ENCODE peak calls at places on chromosomes 5 and 9, in four cellular contexts. T is OCI-LY7, D is GM23338, U is PC-9. O is an unnamed sample. For H3K9me2, the result is how much of the 10 kb centered on the place peaks cover.

GRCh38 chr9:22084336-22085035 is 75.4 kb upstream of the CDKN2B start:
- DNase-seq in T (no peak), D (no peak), U (peak), O (no peak)

GRCh38 chr9:116594552-116594951 is 92.6 kb upstream of the TRIM32 start:
- DNase-seq in T (no peak), D (no peak), U (no peak), O (no peak)

GRCh38 chr5:1723476-1723875 is 76.2 kb downstream of the MRPL36 start:
- DNase-seq in T (no peak), D (no peak), U (no peak), O (no peak)

GRCh38 chr5:32712463-32713395 is 1.6 kb downstream of the NPR3 start:
- DNase-seq in T (no peak), D (peak), U (no peak), O (no peak)

GRCh38 chr9:110283736-110284135 is 27.4 kb upstream of the TXN start:
- DNase-seq in T (no peak), D (no peak), U (peak), O (no peak)

GRCh38 chr9:109192732-109193361 is 25.8 kb upstream of the FRRS1L start:
- DNase-seq in T (no peak), D (peak), U (peak), O (peak)

GRCh38 chr5:177005619-177006264 is 837 bp downstream of the UIMC1 start:
- DNase-seq in T (peak), D (peak), U (peak), O (peak)

GRCh38 chr5:122863240-122863639 is 17.8 kb downstream of the SNX24 start:
- DNase-seq in T (no peak), D (no peak), U (no peak), O (no peak)

GRCh38 chr5:111231053-111231586 is 6.9 kb downstream of the CAMK4 start:
- DNase-seq in T (no peak), D (no peak), U (no peak), O (no peak)

GRCh38 chr9:98502311-98502975 is 206.3 kb downstream of the GABBR2 start:
- DNase-seq in T (no peak), D (no peak), U (no peak), O (no peak)

GRCh38 chr5:56299212-56299611 is 66.1 kb upstream of the ANKRD55 start:
- DNase-seq in T (no peak), D (no peak), U (no peak), O (no peak)

GRCh38 chr9:133889498-133890301 is 102.4 kb downstream of the VAV2 start:
- DNase-seq in T (no peak), D (no peak), U (peak), O (no peak)

GRCh38 chr9:25350011-25350410 is 328.2 kb downstream of the TUSC1 start:
- DNase-seq in T (peak), D (no peak), U (no peak), O (peak)

GRCh38 chr5:149990518-149991376 is 9.7 kb downstream of the TIGD6 start:
- DNase-seq in T (peak), D (peak), U (peak), O (peak)

GRCh38 chr9:91117959-91118651 is 243.6 kb downstream of the AUH start:
- DNase-seq in T (no peak), D (peak), U (peak), O (no peak)

GRCh38 chr9:101705135-101705661 is 33.2 kb downstream of the GRIN3A start:
- DNase-seq in T (no peak), D (peak), U (no peak), O (no peak)

GRCh38 chr9:107154291-107154690 is 128.8 kb upstream of the RAD23B start:
- DNase-seq in T (no peak), D (no peak), U (no peak), O (no peak)

GRCh38 chr9:132210472-132211145 is 48.8 kb downstream of the NTNG2 start:
- DNase-seq in T (no peak), D (no peak), U (no peak), O (no peak)

GRCh38 chr9:83583151-83584014 is 39.6 kb upstream of the IDNK start:
- DNase-seq in T (peak), D (peak), U (peak), O (peak)

GRCh38 chr9:86485359-86485758 is 131.1 kb upstream of the TUT7 start:
- DNase-seq in T (no peak), D (no peak), U (no peak), O (no peak)

GRCh38 chr9:138117101-138117750 is 239.6 kb downstream of the CACNA1B start:
- DNase-seq in T (no peak), D (no peak), U (no peak), O (peak)

GRCh38 chr9:91963711-91964240 is 13.7 kb upstream of the ROR2 start:
- DNase-seq in T (no peak), D (no peak), U (no peak), O (no peak)

GRCh38 chr9:15132107-15132506 is 174.9 kb downstream of the TTC39B start:
- DNase-seq in T (no peak), D (no peak), U (no peak), O (no peak)

GRCh38 chr5:135457424-135458071 is 5.4 kb upstream of the TIFAB start:
- DNase-seq in T (peak), D (peak), U (peak), O (peak)

GRCh38 chr9:76180541-76180940 is 213.7 kb downstream of the RFK start:
- DNase-seq in T (no peak), D (peak), U (peak), O (no peak)

DNA sequence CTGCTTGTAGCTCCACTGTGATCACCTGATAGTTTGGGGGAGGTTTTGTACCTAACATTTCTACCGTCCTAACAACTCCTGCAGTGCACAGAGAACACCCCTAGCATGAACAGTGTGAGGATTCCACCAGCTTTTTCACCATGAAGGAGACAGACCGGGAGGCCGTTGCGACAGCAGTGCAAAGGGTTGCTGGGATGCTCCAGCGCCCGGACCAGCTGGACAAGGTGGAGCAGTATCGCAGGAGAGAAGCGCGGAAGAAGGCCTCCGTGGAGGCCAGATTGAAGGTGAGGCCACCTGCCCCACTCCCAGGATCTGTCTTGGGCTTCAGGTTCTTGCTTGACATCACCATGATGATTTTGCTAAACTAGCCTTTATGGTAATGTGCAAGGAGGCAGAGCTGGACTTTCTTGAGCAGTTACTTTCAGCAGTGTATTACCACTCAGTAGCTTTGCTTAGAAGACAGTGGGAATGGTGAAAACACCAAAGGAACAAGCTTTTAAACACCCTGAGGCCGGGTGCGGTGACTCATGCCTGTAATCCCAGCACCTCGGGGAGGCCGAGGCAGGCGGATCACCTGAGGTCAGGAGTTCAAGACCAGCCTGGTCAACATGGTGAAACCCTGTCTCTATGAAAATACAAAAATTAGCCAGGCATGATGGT is 3.2 kb downstream of the EXOC3 start:
- DNase-seq in T (no peak), D (no peak), U (no peak), O (no peak)
- H3K27ac ChIP-seq in T (no peak), D (no peak), U (no peak), O (no peak)

GRCh38 chr5:8720476-8720875 is 825.4 kb downstream of the SEMA5A start:
- DNase-seq in T (no peak), D (no peak), U (no peak), O (no peak)

GRCh38 chr5:8714197-8714596 is 831.7 kb downstream of the SEMA5A start:
- DNase-seq in T (no peak), D (no peak), U (no peak), O (no peak)

GRCh38 chr5:8721536-8721935 is 824.3 kb downstream of the SEMA5A start:
- DNase-seq in T (no peak), D (no peak), U (no peak), O (no peak)

DNA sequence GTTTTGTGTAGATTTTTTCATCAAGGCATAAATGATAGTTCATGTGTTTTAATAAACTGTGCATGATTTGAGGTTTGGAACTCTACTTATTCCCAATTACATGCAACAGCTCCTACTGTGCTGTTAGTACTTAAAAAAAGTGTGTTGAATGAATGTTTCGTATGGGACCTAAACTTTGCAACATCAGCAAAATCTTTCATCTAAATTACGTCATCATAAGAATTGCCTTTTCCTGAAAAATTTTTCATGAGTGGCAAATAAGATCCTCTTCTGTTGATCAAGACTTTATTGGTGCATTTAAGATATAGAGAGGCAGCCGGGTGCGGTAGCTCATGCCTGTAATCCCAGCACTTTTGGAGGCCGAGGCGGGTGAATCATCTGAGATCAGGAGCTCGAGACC is 826.1 kb downstream of the SEMA5A start:
- DNase-seq in T (no peak), D (no peak), U (no peak), O (no peak)
- H3K9me2 ChIP-seq in T (under half), D (under half), U (under half), O (under half)

GRCh38 chr9:70601000-70601929 is 186.8 kb upstream of the KLF9 start:
- DNase-seq in T (no peak), D (no peak), U (peak), O (no peak)
- H2AFZ ChIP-seq in T (no peak), D (peak), U (no peak), O (no peak)

GRCh38 chr9:121187681-121188305 is 13.9 kb downstream of the RAB14 start:
- DNase-seq in T (no peak), D (no peak), U (no peak), O (no peak)
- H3K27ac ChIP-seq in T (no peak), D (no peak), U (no peak), O (peak)

GRCh38 chr5:139312075-139312474 is 18.5 kb downstream of the MATR3 start:
- DNase-seq in T (no peak), D (peak), U (no peak), O (no peak)

GRCh38 chr5:139308797-139309196 is 15.3 kb downstream of the MATR3 start:
- DNase-seq in T (no peak), D (no peak), U (no peak), O (no peak)

GRCh38 chr5:139315056-139315455 is 21.5 kb downstream of the MATR3 start:
- DNase-seq in T (no peak), D (no peak), U (no peak), O (no peak)

GRCh38 chr5:139314276-139314675 is 20.7 kb downstream of the MATR3 start:
- DNase-seq in T (no peak), D (no peak), U (no peak), O (no peak)
- H3K9me2 ChIP-seq in T (under half), D (under half), U (under half), O (under half)

DNA sequence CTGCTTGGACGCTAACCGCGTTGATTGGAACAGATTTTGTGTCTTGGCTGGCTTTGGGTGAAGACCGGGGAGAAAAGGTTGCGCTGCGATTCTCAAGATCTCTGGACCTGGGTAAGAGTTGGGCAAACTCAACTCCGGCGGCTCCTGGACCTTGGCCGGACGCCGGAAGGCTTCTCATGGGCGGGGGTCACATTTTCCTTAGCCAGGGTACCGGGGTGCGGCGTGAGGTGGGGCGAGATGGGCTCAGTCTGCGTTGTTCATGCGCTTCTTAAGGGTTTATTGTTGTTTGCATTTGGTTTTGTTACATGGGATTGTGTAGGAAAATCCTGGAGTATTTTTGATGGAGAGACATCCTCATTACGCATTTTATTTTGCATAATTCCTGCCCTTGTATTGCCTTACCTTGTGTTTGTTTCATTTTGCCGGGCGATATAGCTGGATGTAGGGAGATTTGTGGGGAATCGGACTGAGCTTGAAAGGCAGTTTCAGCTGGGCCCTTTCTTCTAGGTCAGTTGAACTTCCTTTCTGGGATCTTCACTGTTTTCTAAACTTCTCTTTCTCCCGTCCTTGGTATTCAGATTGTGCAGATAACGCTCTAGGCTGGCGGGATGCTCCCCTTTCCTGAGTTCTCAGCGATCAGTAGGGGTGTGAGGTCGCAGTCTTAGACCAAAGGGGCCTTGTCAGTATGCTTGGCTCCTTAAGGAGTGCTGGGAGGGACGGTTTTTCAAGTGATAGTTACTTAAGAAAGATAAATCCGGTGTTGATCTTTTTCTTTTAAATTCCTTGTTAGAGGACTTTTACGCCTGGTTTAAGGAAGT is 559 bp downstream of the MEGF10 start:
- DNase-seq in T (no peak), D (peak), U (no peak), O (no peak)
- H2AFZ ChIP-seq in T (no peak), D (peak), U (no peak), O (no peak)

GRCh38 chr5:57841671-57842375 is 359.2 kb upstream of the ACTBL2 start:
- DNase-seq in T (no peak), D (peak), U (peak), O (no peak)
- H3K27ac ChIP-seq in T (no peak), D (no peak), U (peak), O (no peak)

O was measured in Karpas-422.